ENCODE peak calls at places on chromosomes 11 and 22, in four cellular contexts. K, L, W and E are unnamed samples.

GRCh38 chr11:68256331-68256741 is 15.4 kb downstream of the C11orf24 start:
- DNase-seq in K (peak), L (peak), W (no peak), E (no peak)

GRCh38 chr11:19800162-19800561 is 87.5 kb downstream of the NAV2 start:
- DNase-seq in K (no peak), L (no peak), W (no peak), E (no peak)

GRCh38 chr11:59144579-59145345 is 2.1 kb downstream of the FAM111A start:
- DNase-seq in K (peak), L (peak), W (peak), E (peak)

GRCh38 chr11:83047515-83048225 is 24.0 kb downstream of the RAB30 start:
- DNase-seq in K (no peak), L (no peak), W (no peak), E (no peak)

GRCh38 chr11:11531127-11531526 is 90.7 kb downstream of the GALNT18 start:
- DNase-seq in K (no peak), L (no peak), W (no peak), E (no peak)

GRCh38 chr11:107565219-107565937 is at the start of gene ALKBH8:
- DNase-seq in K (peak), L (peak), W (peak), E (peak)

GRCh38 chr11:102666331-102666957 is 39.1 kb downstream of the MMP27 start:
- DNase-seq in K (no peak), L (no peak), W (peak), E (peak)

GRCh38 chr11:88181776-88182175 is 6.5 kb upstream of the RAB38 start:
- DNase-seq in K (no peak), L (no peak), W (no peak), E (no peak)

GRCh38 chr11:63536669-63537292 is at the start of gene PLAAT4:
- DNase-seq in K (peak), L (peak), W (peak), E (no peak)

GRCh38 chr22:44819966-44820631 is 67.7 kb downstream of the ARHGAP8 start:
- DNase-seq in K (no peak), L (no peak), W (no peak), E (no peak)

GRCh38 chr11:74726547-74727182 is 4.6 kb downstream of the CHRDL2 start:
- DNase-seq in K (peak), L (peak), W (peak), E (peak)

GRCh38 chr22:29195118-29195963 is 10.4 kb upstream of the EMID1 start:
- DNase-seq in K (no peak), L (no peak), W (no peak), E (no peak)

GRCh38 chr11:47578524-47579460 is at the start of the genes KBTBD4 and NDUFS3:
- DNase-seq in K (peak), L (peak), W (peak), E (peak)

GRCh38 chr11:33933607-33934006 is 41.7 kb upstream of the LMO2 start:
- DNase-seq in K (no peak), L (no peak), W (no peak), E (no peak)

GRCh38 chr11:128488471-128488870 is 98.9 kb downstream of the ETS1 start:
- DNase-seq in K (no peak), L (peak), W (no peak), E (no peak)

GRCh38 chr11:125348704-125349635 is 147.1 kb downstream of the FEZ1 start:
- DNase-seq in K (peak), L (peak), W (peak), E (peak)

GRCh38 chr22:34111210-34111824 is 191.0 kb upstream of the LARGE1 start:
- DNase-seq in K (peak), L (peak), W (peak), E (peak)

GRCh38 chr11:108117746-108118371 is 3.5 kb upstream of the ACAT1 start:
- DNase-seq in K (no peak), L (no peak), W (no peak), E (no peak)

GRCh38 chr11:73139476-73140198 is 2.5 kb downstream of the FCHSD2 start:
- DNase-seq in K (no peak), L (no peak), W (no peak), E (no peak)

GRCh38 chr11:46207270-46207669 is 70.2 kb upstream of the CREB3L1 start:
- DNase-seq in K (no peak), L (no peak), W (no peak), E (no peak)

GRCh38 chr22:40190501-40190900 is 12.8 kb downstream of the TNRC6B start:
- DNase-seq in K (no peak), L (no peak), W (no peak), E (no peak)

GRCh38 chr11:132310390-132311375 is 940.3 kb downstream of the NTM start:
- DNase-seq in K (no peak), L (no peak), W (no peak), E (no peak)

GRCh38 chr11:405323-405975 is 9.3 kb downstream of the SIGIRR start:
- DNase-seq in K (no peak), L (no peak), W (no peak), E (no peak)

GRCh38 chr22:44968736-44969135 is 41.1 kb downstream of the PHF21B start:
- DNase-seq in K (no peak), L (no peak), W (no peak), E (no peak)

GRCh38 chr11:124897681-124898680 is at the start of gene ROBO4:
- DNase-seq in K (peak), L (no peak), W (no peak), E (no peak)

GRCh38 chr22:40525250-40525884 is 111.2 kb downstream of the MRTFA start:
- DNase-seq in K (peak), L (no peak), W (peak), E (no peak)

GRCh38 chr11:127656266-127656879 is 655.8 kb upstream of the KIRREL3 start:
- DNase-seq in K (no peak), L (no peak), W (no peak), E (no peak)

GRCh38 chr22:49829044-49829719 is 1.5 kb upstream of the BRD1 start:
- DNase-seq in K (no peak), L (no peak), W (no peak), E (no peak)

GRCh38 chr11:11320820-11321219 is 32.2 kb downstream of the CSNK2A3 start:
- DNase-seq in K (no peak), L (no peak), W (no peak), E (no peak)

GRCh38 chr11:61727401-61727811 is 25.0 kb upstream of the MYRF start:
- DNase-seq in K (no peak), L (no peak), W (no peak), E (no peak)

GRCh38 chr22:37298748-37299495 is 16.6 kb downstream of the CYTH4 start:
- DNase-seq in K (no peak), L (no peak), W (no peak), E (no peak)

GRCh38 chr11:17277024-17277584 is 565 bp downstream of the NUCB2 start:
- DNase-seq in K (no peak), L (no peak), W (no peak), E (peak)

GRCh38 chr11:17275376-17276235 is 933 bp upstream of the NUCB2 start:
- DNase-seq in K (no peak), L (no peak), W (no peak), E (no peak)

GRCh38 chr11:17272823-17273222 is 3.7 kb upstream of the NUCB2 start:
- DNase-seq in K (no peak), L (no peak), W (no peak), E (no peak)

GRCh38 chr11:17273668-17274321 is 2.7 kb upstream of the NUCB2 start:
- DNase-seq in K (no peak), L (no peak), W (no peak), E (no peak)

GRCh38 chr11:17276236-17277023 is at the start of gene NUCB2:
- DNase-seq in K (peak), L (peak), W (peak), E (peak)
- TF ChIP-seq POLR2A in K (peak), L (peak), W (peak), E (peak)

GRCh38 chr11:3158821-3159220 is 6.3 kb downstream of the OSBPL5 start:
- DNase-seq in K (no peak), L (no peak), W (no peak), E (no peak)

GRCh38 chr11:3158131-3158591 is 6.9 kb downstream of the OSBPL5 start:
- DNase-seq in K (peak), L (no peak), W (no peak), E (no peak)

GRCh38 chr11:3156661-3157311 is 8.3 kb downstream of the OSBPL5 start:
- DNase-seq in K (peak), L (no peak), W (no peak), E (no peak)

GRCh38 chr11:3156282-3156660 is 8.8 kb downstream of the OSBPL5 start:
- DNase-seq in K (peak), L (no peak), W (no peak), E (no peak)

GRCh38 chr11:3157381-3158130 is 7.6 kb downstream of the OSBPL5 start:
- DNase-seq in K (peak), L (peak), W (no peak), E (no peak)
- TF ChIP-seq POLR2A in K (no peak), L (no peak), W (no peak), E (no peak)

GRCh38 chr11:65165847-65166317 is 4.2 kb upstream of the SPDYC start:
- DNase-seq in K (no peak), L (no peak), W (peak), E (no peak)

GRCh38 chr11:65172600-65172999 is 2.6 kb downstream of the SPDYC start:
- DNase-seq in K (no peak), L (no peak), W (no peak), E (no peak)

GRCh38 chr11:65170058-65170534 is at the start of gene SPDYC:
- DNase-seq in K (no peak), L (no peak), W (no peak), E (no peak)

GRCh38 chr11:65166893-65167292 is 3.1 kb upstream of the SPDYC start:
- DNase-seq in K (no peak), L (no peak), W (no peak), E (no peak)

DNA sequence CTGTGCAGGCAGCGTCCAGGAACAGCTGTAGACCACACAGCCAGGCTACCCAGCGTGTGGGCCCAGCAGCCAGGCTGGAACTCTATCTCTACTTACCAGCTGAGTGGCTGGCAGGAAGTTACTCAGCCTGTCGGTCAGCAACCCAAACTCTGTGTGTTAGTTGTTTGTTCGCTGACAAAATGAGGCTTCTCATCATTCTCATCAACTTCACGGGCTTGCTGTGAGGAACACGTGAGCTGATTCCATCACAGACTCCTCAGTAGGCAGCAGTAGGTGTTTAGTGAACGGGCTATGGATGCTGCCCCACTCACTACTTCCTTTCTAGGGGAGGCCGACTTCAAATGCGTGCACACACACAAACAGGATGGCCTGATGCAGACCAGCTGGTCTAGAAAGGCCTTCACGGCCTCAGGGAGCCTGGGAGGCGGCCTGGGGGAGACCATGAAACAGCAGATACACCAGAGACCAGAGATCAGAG is 830 bp upstream of the SPDYC start:
- DNase-seq in K (no peak), L (peak), W (no peak), E (no peak)
- TF ChIP-seq POLR2A in K (no peak), L (no peak), W (no peak), E (peak)

GRCh38 chr11:66857234-66857926 is 516 bp downstream of the LRFN4 start:
- DNase-seq in K (peak), L (peak), W (no peak), E (peak)

GRCh38 chr11:66855574-66856495 is 1.0 kb upstream of the LRFN4 start:
- DNase-seq in K (peak), L (peak), W (peak), E (peak)

GRCh38 chr11:66858186-66858938 is 1.5 kb downstream of the LRFN4 start:
- DNase-seq in K (peak), L (no peak), W (no peak), E (no peak)

GRCh38 chr11:66857927-66858185 is 992 bp downstream of the LRFN4 start:
- DNase-seq in K (no peak), L (no peak), W (no peak), E (no peak)

DNA sequence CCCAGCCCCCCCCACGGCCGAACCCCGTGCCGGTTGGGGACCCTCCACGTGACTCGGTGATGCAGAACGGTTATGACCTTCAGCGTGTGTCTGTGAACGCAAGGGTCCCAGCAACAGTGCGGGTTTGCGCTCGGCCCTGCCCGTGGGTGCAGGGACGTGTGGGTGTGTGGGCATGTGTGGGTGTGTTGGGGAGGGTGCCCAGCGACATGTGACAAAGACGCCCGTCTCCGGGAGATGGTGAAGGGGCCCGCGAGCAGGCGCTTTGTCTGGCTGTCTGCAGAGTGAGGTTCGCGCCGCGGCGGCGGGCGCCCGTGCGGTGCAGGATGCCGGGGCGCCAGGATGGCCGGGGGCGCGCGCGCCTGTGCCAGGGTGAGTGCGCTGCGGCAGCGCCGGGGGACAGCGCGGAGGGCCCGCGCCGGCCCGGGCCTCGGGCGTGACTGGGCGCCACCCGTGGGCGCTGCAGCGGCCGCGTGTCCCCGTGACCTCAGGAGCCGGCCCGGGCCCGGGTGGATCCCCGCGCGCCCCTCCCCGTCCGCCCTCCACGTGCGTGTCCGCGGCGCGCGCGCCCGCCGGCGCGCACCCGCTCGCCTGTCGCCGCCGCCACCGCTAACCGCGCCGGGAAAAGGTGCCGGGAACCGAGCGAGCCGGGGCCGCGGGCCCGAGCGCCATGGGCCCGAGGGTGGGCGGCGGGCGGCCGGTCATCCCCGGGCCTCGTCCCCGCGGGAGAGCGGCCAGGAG is at the start of gene LRFN4:
- DNase-seq in K (no peak), L (peak), W (no peak), E (peak)
- TF ChIP-seq POLR2A in K (no peak), L (peak), W (no peak), E (no peak)

GRCh38 chr11:8908099-8908498 is 2.9 kb upstream of the AKIP1 start:
- DNase-seq in K (no peak), L (no peak), W (no peak), E (no peak)

GRCh38 chr11:8914661-8915018 is 3.7 kb downstream of the AKIP1 start:
- DNase-seq in K (no peak), L (no peak), W (no peak), E (no peak)

GRCh38 chr11:8913961-8914660 is 3.1 kb downstream of the AKIP1 start:
- DNase-seq in K (peak), L (no peak), W (no peak), E (no peak)

GRCh38 chr11:8910662-8911039 is 338 bp upstream of the AKIP1 start:
- DNase-seq in K (no peak), L (no peak), W (no peak), E (no peak)

DNA sequence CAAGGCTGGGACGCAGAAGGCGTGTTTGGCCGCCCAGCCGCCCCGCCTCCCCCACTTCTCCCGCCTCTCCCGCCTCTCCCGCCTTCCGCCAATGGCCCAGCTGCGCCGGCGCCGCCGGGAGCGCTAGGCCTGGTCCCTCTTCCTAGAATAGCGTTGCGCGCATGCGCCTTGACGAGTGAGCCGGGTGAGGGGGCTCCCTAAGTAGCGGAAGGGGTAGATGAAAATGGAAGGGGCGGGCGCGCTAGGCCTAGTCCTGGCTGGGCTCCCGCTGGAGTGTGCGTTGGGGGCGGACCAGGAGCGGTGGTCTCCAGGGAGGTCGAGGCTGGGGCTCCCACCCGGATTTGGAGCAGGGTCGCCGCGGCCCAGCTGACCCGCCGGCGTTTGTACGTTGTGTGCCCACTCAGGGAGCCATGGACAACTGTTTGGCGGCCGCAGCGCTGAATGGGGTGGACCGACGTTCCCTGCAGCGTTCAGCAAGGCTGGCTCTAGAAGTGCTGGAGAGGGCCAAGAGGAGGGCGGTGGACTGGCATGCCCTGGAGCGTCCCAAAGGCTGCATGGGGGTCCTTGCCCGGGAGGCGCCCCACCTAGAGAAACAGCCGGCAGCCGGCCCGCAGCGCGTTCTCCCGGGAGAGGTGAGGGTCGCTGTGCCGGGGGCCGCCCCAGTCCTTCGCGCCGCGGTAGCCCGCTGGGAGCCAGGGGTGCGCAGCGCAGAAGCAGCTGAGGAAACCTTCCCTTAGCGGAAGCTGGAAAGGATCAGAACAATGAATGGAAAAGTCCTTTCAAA is at the start of gene AKIP1:
- DNase-seq in K (peak), L (peak), W (peak), E (peak)
- TF ChIP-seq POLR2A in K (peak), L (peak), W (no peak), E (no peak)

DNA sequence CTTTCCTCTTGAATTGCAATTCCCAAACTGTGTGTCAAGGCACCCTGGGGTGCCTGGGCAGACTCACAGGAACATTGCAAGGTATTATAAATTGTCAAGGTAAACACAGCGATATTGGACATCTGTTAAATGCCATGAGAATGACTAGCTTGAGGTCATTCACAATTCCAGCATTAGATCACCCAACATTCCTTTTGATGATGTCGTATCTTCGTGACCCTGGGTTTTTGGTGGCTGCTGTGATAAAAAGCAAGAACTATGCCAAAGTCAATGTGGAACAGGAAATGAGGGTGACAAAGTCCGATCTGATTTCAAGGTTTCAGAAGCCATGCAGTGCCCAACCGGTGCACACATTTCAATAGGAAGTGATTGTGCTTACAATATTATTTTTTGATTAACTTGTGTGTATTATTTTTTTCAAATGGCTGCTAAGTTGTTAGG is 458.4 kb downstream of the MIAT start:
- DNase-seq in K (no peak), L (peak), W (peak), E (no peak)
- TF ChIP-seq POLR2A in K (no peak), L (no peak), W (no peak), E (no peak)

DNA sequence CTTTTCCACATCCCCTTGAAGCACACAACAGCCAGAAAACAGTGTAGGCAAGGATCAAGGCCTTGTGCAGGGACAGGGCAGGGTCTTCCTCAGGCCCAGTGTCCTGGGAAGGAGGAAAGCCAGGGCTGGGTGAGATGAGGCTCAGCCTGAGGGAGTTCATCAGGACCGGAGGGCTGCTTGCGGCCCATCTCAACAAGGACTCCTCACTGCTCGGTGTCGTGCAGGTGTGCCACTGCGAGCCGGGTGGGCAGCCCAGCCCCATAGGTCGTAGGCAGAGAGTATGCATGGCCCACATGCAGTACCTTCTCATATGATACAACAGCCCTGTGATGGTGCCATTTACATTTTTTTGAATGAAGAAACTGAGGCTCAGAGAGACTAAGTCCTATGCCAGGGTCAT is 12.9 kb downstream of the SHISA8 start:
- DNase-seq in K (no peak), L (no peak), W (no peak), E (no peak)
- TF ChIP-seq POLR2A in K (no peak), L (no peak), W (no peak), E (peak)

DNA sequence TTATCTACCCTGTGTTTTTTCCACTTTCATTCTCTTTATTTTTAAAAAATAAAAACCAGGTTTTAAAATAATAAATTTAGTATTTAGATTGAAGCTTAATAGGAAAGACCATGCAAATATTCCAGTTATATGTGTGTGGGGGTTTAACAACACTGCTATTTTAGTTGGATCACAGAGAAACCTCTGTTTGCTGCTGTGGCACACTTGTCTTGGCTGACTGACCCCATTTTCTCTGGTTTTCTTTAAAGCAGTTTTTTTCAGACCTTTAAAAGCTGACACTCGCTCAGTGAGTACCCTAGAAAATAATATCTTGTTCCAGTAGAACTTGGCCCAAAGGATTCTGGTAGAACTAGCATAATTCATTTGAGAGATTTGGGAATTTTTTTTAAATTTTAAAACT is 31.6 kb downstream of the ACER3 start:
- DNase-seq in K (no peak), L (no peak), W (no peak), E (no peak)
- TF ChIP-seq POLR2A in K (no peak), L (no peak), W (no peak), E (no peak)